ENCODE peak calls at places on chromosomes 16 and 17, in four cellular contexts. One of them, this sample, is unnamed.

GRCh38 chr17:7992924-7993323 is 9.5 kb upstream of the GUCY2D start:
- DNase-seq in GM23338: peak
- DNase-seq in left ventricle myocardium inferior: no peak
- DNase-seq in AG09309: no peak
- DNase-seq in this sample: no peak

GRCh38 chr17:64411999-64412771 is 21.5 kb upstream of the PECAM1 start:
- DNase-seq in GM23338: peak
- DNase-seq in left ventricle myocardium inferior: peak
- DNase-seq in AG09309: no peak
- DNase-seq in this sample: no peak

GRCh38 chr16:18788828-18789514 is 1.2 kb downstream of the RPS15A start:
- DNase-seq in GM23338: no peak
- DNase-seq in left ventricle myocardium inferior: no peak
- DNase-seq in AG09309: no peak
- DNase-seq in this sample: no peak

GRCh38 chr16:50731130-50731988 is 10.5 kb upstream of the CYLD start:
- DNase-seq in GM23338: no peak
- DNase-seq in left ventricle myocardium inferior: no peak
- DNase-seq in AG09309: no peak
- DNase-seq in this sample: no peak

GRCh38 chr17:39751637-39752036 is 13.9 kb downstream of the GRB7 start:
- DNase-seq in GM23338: no peak
- DNase-seq in left ventricle myocardium inferior: no peak
- DNase-seq in AG09309: no peak
- DNase-seq in this sample: no peak

GRCh38 chr17:68302066-68302564 is 10.8 kb downstream of the ARSG start:
- DNase-seq in GM23338: no peak
- DNase-seq in left ventricle myocardium inferior: no peak
- DNase-seq in AG09309: no peak
- DNase-seq in this sample: no peak

GRCh38 chr17:67365762-67366192 is 600 bp downstream of the PSMD12 start:
- DNase-seq in GM23338: no peak
- DNase-seq in left ventricle myocardium inferior: no peak
- DNase-seq in AG09309: no peak
- DNase-seq in this sample: no peak

GRCh38 chr17:31549121-31549524 is 157.6 kb downstream of the RAB11FIP4 start:
- DNase-seq in GM23338: no peak
- DNase-seq in left ventricle myocardium inferior: no peak
- DNase-seq in AG09309: no peak
- DNase-seq in this sample: no peak

GRCh38 chr16:87052506-87052905 is 264.7 kb downstream of the C16orf95 start:
- DNase-seq in GM23338: no peak
- DNase-seq in left ventricle myocardium inferior: no peak
- DNase-seq in AG09309: no peak
- DNase-seq in this sample: no peak

GRCh38 chr16:52561910-52562741 is 15.2 kb upstream of the TOX3 start:
- DNase-seq in GM23338: no peak
- DNase-seq in left ventricle myocardium inferior: no peak
- DNase-seq in AG09309: no peak
- DNase-seq in this sample: no peak

GRCh38 chr17:79916506-79916905 is 77.3 kb upstream of the CBX4 start:
- DNase-seq in GM23338: no peak
- DNase-seq in left ventricle myocardium inferior: no peak
- DNase-seq in AG09309: no peak
- DNase-seq in this sample: no peak

GRCh38 chr17:78865682-78866390 is 25.2 kb upstream of the USP36 start:
- DNase-seq in GM23338: peak
- DNase-seq in left ventricle myocardium inferior: peak
- DNase-seq in AG09309: no peak
- DNase-seq in this sample: no peak

GRCh38 chr17:3771140-3771539 is 29.8 kb downstream of the ITGAE start:
- DNase-seq in GM23338: no peak
- DNase-seq in left ventricle myocardium inferior: no peak
- DNase-seq in AG09309: no peak
- DNase-seq in this sample: no peak

GRCh38 chr16:9885876-9886275 is 296.4 kb downstream of the GRIN2A start:
- DNase-seq in GM23338: no peak
- DNase-seq in left ventricle myocardium inferior: no peak
- DNase-seq in AG09309: no peak
- DNase-seq in this sample: no peak

GRCh38 chr16:75494696-75495601 is at the start of gene CHST6:
- DNase-seq in GM23338: peak
- DNase-seq in left ventricle myocardium inferior: peak
- DNase-seq in AG09309: no peak
- DNase-seq in this sample: no peak

GRCh38 chr17:50267074-50267841 is 7.0 kb upstream of the TMEM92 start:
- DNase-seq in GM23338: no peak
- DNase-seq in left ventricle myocardium inferior: no peak
- DNase-seq in AG09309: no peak
- DNase-seq in this sample: no peak

GRCh38 chr17:36933174-36934143 is 3.8 kb upstream of the LHX1 start:
- DNase-seq in GM23338: peak
- DNase-seq in left ventricle myocardium inferior: no peak
- DNase-seq in AG09309: no peak
- DNase-seq in this sample: no peak

GRCh38 chr17:42761638-42762037 is 611 bp downstream of the RAMP2 start:
- DNase-seq in GM23338: no peak
- DNase-seq in left ventricle myocardium inferior: no peak
- DNase-seq in AG09309: no peak
- DNase-seq in this sample: no peak
- H3K4me3 ChIP-seq in GM23338: peak
- H3K4me3 ChIP-seq in left ventricle myocardium inferior: peak
- H3K4me3 ChIP-seq in AG09309: peak
- H3K4me3 ChIP-seq in this sample: peak

DNA sequence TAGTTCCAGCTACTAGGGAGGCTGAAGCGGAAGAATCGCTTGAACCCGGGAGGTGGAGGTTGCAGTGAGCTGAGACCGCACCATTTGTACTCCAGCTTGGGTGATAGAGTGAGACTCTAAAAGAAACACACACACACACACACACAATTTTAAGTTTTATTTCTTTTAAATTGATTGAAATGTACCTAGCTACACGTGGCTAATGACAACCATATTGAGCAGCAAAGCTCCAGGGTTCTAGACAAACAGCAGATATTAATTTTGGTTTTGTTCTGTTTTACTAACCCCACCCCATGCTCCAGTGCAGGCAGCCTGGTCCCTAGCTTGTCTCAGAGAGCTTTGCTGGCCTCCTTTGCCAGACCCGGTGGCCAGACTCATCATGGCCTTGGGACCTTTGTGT is 16.0 kb upstream of the RAI1 start:
- DNase-seq in GM23338: no peak
- DNase-seq in left ventricle myocardium inferior: no peak
- DNase-seq in AG09309: no peak
- DNase-seq in this sample: no peak
- H3K4me3 ChIP-seq in GM23338: no peak
- H3K4me3 ChIP-seq in left ventricle myocardium inferior: no peak
- H3K4me3 ChIP-seq in AG09309: no peak
- H3K4me3 ChIP-seq in this sample: no peak

GRCh38 chr16:3514621-3515020 is 13.8 kb downstream of the CLUAP1 start:
- DNase-seq in GM23338: no peak
- DNase-seq in left ventricle myocardium inferior: no peak
- DNase-seq in AG09309: peak
- DNase-seq in this sample: peak

GRCh38 chr16:3518292-3518982 is 17.6 kb downstream of the CLUAP1 start:
- DNase-seq in GM23338: no peak
- DNase-seq in left ventricle myocardium inferior: no peak
- DNase-seq in AG09309: no peak
- DNase-seq in this sample: no peak

GRCh38 chr16:3518983-3519343 is 18.2 kb downstream of the CLUAP1 start:
- DNase-seq in GM23338: no peak
- DNase-seq in left ventricle myocardium inferior: no peak
- DNase-seq in AG09309: no peak
- DNase-seq in this sample: no peak

GRCh38 chr16:3513892-3514600 is 13.2 kb downstream of the CLUAP1 start:
- DNase-seq in GM23338: no peak
- DNase-seq in left ventricle myocardium inferior: no peak
- DNase-seq in AG09309: no peak
- DNase-seq in this sample: no peak

GRCh38 chr16:3515897-3516296 is 15.1 kb downstream of the CLUAP1 start:
- DNase-seq in GM23338: no peak
- DNase-seq in left ventricle myocardium inferior: no peak
- DNase-seq in AG09309: no peak
- DNase-seq in this sample: no peak
- H3K4me3 ChIP-seq in GM23338: no peak
- H3K4me3 ChIP-seq in left ventricle myocardium inferior: no peak
- H3K4me3 ChIP-seq in AG09309: no peak
- H3K4me3 ChIP-seq in this sample: no peak

DNA sequence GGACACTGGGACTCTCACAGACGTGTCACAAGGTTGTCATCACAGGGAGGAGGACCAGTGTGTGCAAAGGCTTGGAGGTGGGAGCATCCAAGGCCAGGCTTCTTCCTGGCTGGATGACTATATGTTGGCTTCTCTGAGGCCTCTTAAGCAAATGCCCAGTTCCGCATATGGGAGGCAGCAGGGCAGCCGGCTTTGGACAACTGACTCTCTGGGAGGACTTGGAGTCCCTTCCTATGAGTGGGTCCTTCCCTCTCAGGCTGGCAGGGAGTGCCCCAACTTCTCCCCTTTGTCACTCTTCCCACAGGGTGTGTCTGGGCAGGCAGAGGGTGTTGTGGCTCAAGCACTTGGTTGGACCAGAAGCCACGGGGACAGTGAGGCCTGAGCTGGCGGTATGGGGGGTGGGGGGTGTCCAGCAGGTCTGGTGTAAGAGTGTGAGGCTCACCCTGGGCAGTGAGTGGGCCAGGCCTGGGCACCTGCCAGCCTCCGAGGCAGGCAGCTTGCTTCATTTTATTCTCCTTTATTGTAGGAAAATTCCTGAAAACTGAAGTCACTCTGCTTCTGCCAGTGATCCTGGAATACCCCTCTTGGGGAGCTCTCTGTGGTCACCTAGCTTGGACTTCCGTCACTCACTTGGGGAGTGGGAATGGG is 14.9 kb downstream of the ADGRG1 start:
- DNase-seq in GM23338: no peak
- DNase-seq in left ventricle myocardium inferior: no peak
- DNase-seq in AG09309: peak
- DNase-seq in this sample: peak
- H3K4me3 ChIP-seq in GM23338: no peak
- H3K4me3 ChIP-seq in left ventricle myocardium inferior: no peak
- H3K4me3 ChIP-seq in AG09309: no peak
- H3K4me3 ChIP-seq in this sample: no peak

GRCh38 chr17:77492446-77493237 is 351.9 kb downstream of the SEC14L1 start:
- DNase-seq in GM23338: no peak
- DNase-seq in left ventricle myocardium inferior: peak
- DNase-seq in AG09309: no peak
- DNase-seq in this sample: no peak

GRCh38 chr17:77493901-77494663 is 353.3 kb downstream of the SEC14L1 start:
- DNase-seq in GM23338: no peak
- DNase-seq in left ventricle myocardium inferior: no peak
- DNase-seq in AG09309: no peak
- DNase-seq in this sample: no peak

GRCh38 chr17:77493238-77493812 is 352.6 kb downstream of the SEC14L1 start:
- DNase-seq in GM23338: no peak
- DNase-seq in left ventricle myocardium inferior: peak
- DNase-seq in AG09309: no peak
- DNase-seq in this sample: no peak

GRCh38 chr17:77490361-77491183 is 349.8 kb downstream of the SEC14L1 start:
- DNase-seq in GM23338: no peak
- DNase-seq in left ventricle myocardium inferior: peak
- DNase-seq in AG09309: no peak
- DNase-seq in this sample: no peak

GRCh38 chr17:77491921-77492445 is 351.2 kb downstream of the SEC14L1 start:
- DNase-seq in GM23338: no peak
- DNase-seq in left ventricle myocardium inferior: peak
- DNase-seq in AG09309: no peak
- DNase-seq in this sample: no peak
- H3K4me3 ChIP-seq in GM23338: no peak
- H3K4me3 ChIP-seq in left ventricle myocardium inferior: no peak
- H3K4me3 ChIP-seq in AG09309: no peak
- H3K4me3 ChIP-seq in this sample: no peak

DNA sequence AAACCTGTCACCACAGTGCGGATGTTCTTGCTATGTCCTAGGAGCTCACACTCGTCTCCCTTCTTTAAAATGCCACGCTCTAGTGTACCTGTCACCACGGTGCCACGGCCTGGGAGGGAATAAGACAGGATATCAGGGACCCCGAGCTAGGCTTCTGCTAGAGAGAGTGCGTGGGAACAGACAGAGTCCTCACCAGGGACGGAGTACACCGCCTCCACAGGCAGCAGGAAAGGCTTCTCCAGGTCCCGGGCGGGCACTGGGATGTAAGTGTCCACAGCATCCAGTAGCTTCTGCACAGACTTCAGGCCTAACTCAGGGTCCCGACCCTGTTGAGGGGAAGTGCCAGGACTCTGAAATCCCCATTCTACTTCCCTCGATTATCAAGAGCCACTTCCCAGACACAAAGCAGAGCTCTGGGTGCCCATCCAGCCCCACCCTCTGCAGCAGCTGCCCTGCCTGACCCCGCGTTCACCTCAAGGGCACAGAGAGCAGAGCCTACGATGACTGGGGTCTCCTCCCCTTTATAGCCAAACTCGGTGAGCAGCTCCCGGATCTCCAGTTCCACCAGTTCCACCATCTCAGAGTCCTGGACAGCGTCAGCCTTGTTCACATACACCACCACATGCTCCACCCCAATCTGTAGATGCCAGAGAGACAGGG is 1.8 kb downstream of the TUFM start:
- DNase-seq in GM23338: no peak
- DNase-seq in left ventricle myocardium inferior: no peak
- DNase-seq in AG09309: no peak
- DNase-seq in this sample: no peak
- H3K4me3 ChIP-seq in GM23338: no peak
- H3K4me3 ChIP-seq in left ventricle myocardium inferior: no peak
- H3K4me3 ChIP-seq in AG09309: no peak
- H3K4me3 ChIP-seq in this sample: no peak

GRCh38 chr16:3035972-3036725 is 595 bp downstream of the BICDL2 start:
- DNase-seq in GM23338: peak
- DNase-seq in left ventricle myocardium inferior: no peak
- DNase-seq in AG09309: no peak
- DNase-seq in this sample: no peak
- H3K4me3 ChIP-seq in GM23338: peak
- H3K4me3 ChIP-seq in left ventricle myocardium inferior: peak
- H3K4me3 ChIP-seq in AG09309: no peak
- H3K4me3 ChIP-seq in this sample: no peak